ENCODE peak calls at places on chromosome 13, in six cellular contexts. One of them, this sample, is unnamed.

GRCh38 chr13:97316390-97316789 is 94.3 kb downstream of the MBNL2 start:
- DNase-seq in stimulated activated CD4-positive, alpha-beta T cell treated with anti-CD3 and anti-CD28 coated beads, Interleukin-15, amount 100 ng/mL, for 24 hours: no peak
- DNase-seq in HCEC 1CT: no peak
- DNase-seq in EL: no peak
- DNase-seq in activated T-cell treated with anti-CD3 and anti-CD28 coated beads, Interleukin-2, amount 50 U/mL, for 1 hour: no peak
- DNase-seq in osteocyte: no peak
- DNase-seq in this sample: no peak

GRCh38 chr13:51840917-51841316 is 4.1 kb downstream of the TMEM272 start:
- DNase-seq in activated T-cell treated with anti-CD3 and anti-CD28 coated beads, Interleukin-2, amount 50 U/mL, for 1 hour: no peak
- DNase-seq in stimulated activated CD4-positive, alpha-beta T cell treated with anti-CD3 and anti-CD28 coated beads, Interleukin-15, amount 100 ng/mL, for 24 hours: no peak
- DNase-seq in osteocyte: no peak
- DNase-seq in EL: no peak
- DNase-seq in HCEC 1CT: no peak
- DNase-seq in this sample: no peak

GRCh38 chr13:67228909-67229308 is 1.2 kb downstream of the PCDH9 start:
- DNase-seq in osteocyte: no peak
- DNase-seq in HCEC 1CT: peak
- DNase-seq in stimulated activated CD4-positive, alpha-beta T cell treated with anti-CD3 and anti-CD28 coated beads, Interleukin-15, amount 100 ng/mL, for 24 hours: no peak
- DNase-seq in activated T-cell treated with anti-CD3 and anti-CD28 coated beads, Interleukin-2, amount 50 U/mL, for 1 hour: no peak
- DNase-seq in EL: peak
- DNase-seq in this sample: no peak

GRCh38 chr13:23472189-23472588 is 38.7 kb upstream of the SACS start:
- DNase-seq in activated T-cell treated with anti-CD3 and anti-CD28 coated beads, Interleukin-2, amount 50 U/mL, for 1 hour: no peak
- DNase-seq in stimulated activated CD4-positive, alpha-beta T cell treated with anti-CD3 and anti-CD28 coated beads, Interleukin-15, amount 100 ng/mL, for 24 hours: no peak
- DNase-seq in HCEC 1CT: no peak
- DNase-seq in osteocyte: no peak
- DNase-seq in EL: no peak
- DNase-seq in this sample: no peak

GRCh38 chr13:50650936-50651638 is 192.4 kb downstream of the DLEU7 start:
- DNase-seq in EL: peak
- DNase-seq in osteocyte: no peak
- DNase-seq in activated T-cell treated with anti-CD3 and anti-CD28 coated beads, Interleukin-2, amount 50 U/mL, for 1 hour: no peak
- DNase-seq in stimulated activated CD4-positive, alpha-beta T cell treated with anti-CD3 and anti-CD28 coated beads, Interleukin-15, amount 100 ng/mL, for 24 hours: no peak
- DNase-seq in HCEC 1CT: no peak
- DNase-seq in this sample: no peak

GRCh38 chr13:25899952-25900351 is 151.9 kb downstream of the SHISA2 start:
- DNase-seq in HCEC 1CT: no peak
- DNase-seq in activated T-cell treated with anti-CD3 and anti-CD28 coated beads, Interleukin-2, amount 50 U/mL, for 1 hour: no peak
- DNase-seq in osteocyte: no peak
- DNase-seq in stimulated activated CD4-positive, alpha-beta T cell treated with anti-CD3 and anti-CD28 coated beads, Interleukin-15, amount 100 ng/mL, for 24 hours: no peak
- DNase-seq in EL: no peak
- DNase-seq in this sample: no peak

GRCh38 chr13:73827434-73827833 is 306.8 kb downstream of the KLF12 start:
- DNase-seq in osteocyte: no peak
- DNase-seq in activated T-cell treated with anti-CD3 and anti-CD28 coated beads, Interleukin-2, amount 50 U/mL, for 1 hour: no peak
- DNase-seq in stimulated activated CD4-positive, alpha-beta T cell treated with anti-CD3 and anti-CD28 coated beads, Interleukin-15, amount 100 ng/mL, for 24 hours: no peak
- DNase-seq in EL: no peak
- DNase-seq in HCEC 1CT: no peak
- DNase-seq in this sample: no peak

GRCh38 chr13:32409561-32410440 is 18.1 kb downstream of the N4BP2L1 start:
- DNase-seq in stimulated activated CD4-positive, alpha-beta T cell treated with anti-CD3 and anti-CD28 coated beads, Interleukin-15, amount 100 ng/mL, for 24 hours: no peak
- DNase-seq in EL: peak
- DNase-seq in activated T-cell treated with anti-CD3 and anti-CD28 coated beads, Interleukin-2, amount 50 U/mL, for 1 hour: no peak
- DNase-seq in osteocyte: no peak
- DNase-seq in HCEC 1CT: no peak
- DNase-seq in this sample: no peak

GRCh38 chr13:105333416-105333815 is 1202.0 kb downstream of the EFNB2 start:
- DNase-seq in EL: peak
- DNase-seq in osteocyte: no peak
- DNase-seq in HCEC 1CT: no peak
- DNase-seq in stimulated activated CD4-positive, alpha-beta T cell treated with anti-CD3 and anti-CD28 coated beads, Interleukin-15, amount 100 ng/mL, for 24 hours: no peak
- DNase-seq in activated T-cell treated with anti-CD3 and anti-CD28 coated beads, Interleukin-2, amount 50 U/mL, for 1 hour: no peak
- DNase-seq in this sample: no peak

GRCh38 chr13:77692746-77693448 is 4.6 kb upstream of the SLAIN1 start:
- DNase-seq in HCEC 1CT: no peak
- DNase-seq in osteocyte: no peak
- DNase-seq in activated T-cell treated with anti-CD3 and anti-CD28 coated beads, Interleukin-2, amount 50 U/mL, for 1 hour: no peak
- DNase-seq in stimulated activated CD4-positive, alpha-beta T cell treated with anti-CD3 and anti-CD28 coated beads, Interleukin-15, amount 100 ng/mL, for 24 hours: no peak
- DNase-seq in EL: no peak
- DNase-seq in this sample: no peak

GRCh38 chr13:30313307-30313706 is 6.0 kb upstream of the KATNAL1 start:
- DNase-seq in EL: no peak
- DNase-seq in activated T-cell treated with anti-CD3 and anti-CD28 coated beads, Interleukin-2, amount 50 U/mL, for 1 hour: no peak
- DNase-seq in osteocyte: no peak
- DNase-seq in HCEC 1CT: no peak
- DNase-seq in stimulated activated CD4-positive, alpha-beta T cell treated with anti-CD3 and anti-CD28 coated beads, Interleukin-15, amount 100 ng/mL, for 24 hours: no peak
- DNase-seq in this sample: no peak

GRCh38 chr13:76516013-76516412 is 370.2 kb downstream of the KCTD12 start:
- DNase-seq in activated T-cell treated with anti-CD3 and anti-CD28 coated beads, Interleukin-2, amount 50 U/mL, for 1 hour: no peak
- DNase-seq in osteocyte: no peak
- DNase-seq in EL: peak
- DNase-seq in stimulated activated CD4-positive, alpha-beta T cell treated with anti-CD3 and anti-CD28 coated beads, Interleukin-15, amount 100 ng/mL, for 24 hours: no peak
- DNase-seq in HCEC 1CT: peak
- DNase-seq in this sample: no peak

This sample was measured in type B pancreatic cell.